ENCODE peak calls at places on chromosomes 5 and 9, in six cellular contexts. One of them, this sample, is unnamed.

GRCh38 chr9:14343236-14343947 is 29.5 kb upstream of the NFIB start:
- DNase-seq in neural crest cell: no peak
- DNase-seq in KG1: no peak
- DNase-seq in keratinocyte: no peak
- DNase-seq in RWPE1: no peak
- DNase-seq in NCI-H1105: peak; percentile 43
- DNase-seq in this sample: no peak

GRCh38 chr9:16784002-16784401 is 86.5 kb downstream of the BNC2 start:
- DNase-seq in RWPE1: no peak
- DNase-seq in NCI-H1105: peak; percentile 69
- DNase-seq in neural crest cell: no peak
- DNase-seq in KG1: no peak
- DNase-seq in keratinocyte: no peak
- DNase-seq in this sample: no peak

GRCh38 chr9:18638448-18639249 is 164.7 kb downstream of the ADAMTSL1 start:
- DNase-seq in RWPE1: no peak
- DNase-seq in keratinocyte: no peak
- DNase-seq in NCI-H1105: no peak
- DNase-seq in KG1: no peak
- DNase-seq in neural crest cell: no peak
- DNase-seq in this sample: no peak

GRCh38 chr9:105862002-105862401 is 167.7 kb downstream of the TMEM38B start:
- DNase-seq in neural crest cell: no peak
- DNase-seq in KG1: no peak
- DNase-seq in NCI-H1105: no peak
- DNase-seq in keratinocyte: no peak
- DNase-seq in RWPE1: no peak
- DNase-seq in this sample: no peak

GRCh38 chr5:113218906-113219517 is 215.8 kb downstream of the TSSK1B start:
- DNase-seq in keratinocyte: no peak
- DNase-seq in NCI-H1105: no peak
- DNase-seq in KG1: no peak
- DNase-seq in RWPE1: no peak
- DNase-seq in neural crest cell: no peak
- DNase-seq in this sample: no peak

GRCh38 chr9:35605336-35606137 is 475 bp downstream of the TESK1 start:
- DNase-seq in neural crest cell: peak; percentile 8
- DNase-seq in NCI-H1105: no peak
- DNase-seq in keratinocyte: no peak
- DNase-seq in RWPE1: peak; percentile 42
- DNase-seq in KG1: no peak
- DNase-seq in this sample: no peak

GRCh38 chr9:37953204-37953774 is 49.4 kb upstream of the SLC25A51 start:
- DNase-seq in neural crest cell: no peak
- DNase-seq in RWPE1: no peak
- DNase-seq in KG1: no peak
- DNase-seq in keratinocyte: no peak
- DNase-seq in NCI-H1105: no peak
- DNase-seq in this sample: no peak

GRCh38 chr5:151663617-151664322 is 22.9 kb downstream of the SPARC start:
- DNase-seq in neural crest cell: no peak
- DNase-seq in keratinocyte: no peak
- DNase-seq in KG1: no peak
- DNase-seq in NCI-H1105: no peak
- DNase-seq in RWPE1: no peak
- DNase-seq in this sample: no peak

GRCh38 chr5:66312291-66312690 is 168.2 kb downstream of the SREK1 start:
- DNase-seq in neural crest cell: no peak
- DNase-seq in NCI-H1105: no peak
- DNase-seq in KG1: no peak
- DNase-seq in RWPE1: no peak
- DNase-seq in keratinocyte: no peak
- DNase-seq in this sample: no peak

GRCh38 chr9:83403864-83404263 is 134.3 kb downstream of the FRMD3 start:
- DNase-seq in RWPE1: no peak
- DNase-seq in KG1: no peak
- DNase-seq in neural crest cell: no peak
- DNase-seq in keratinocyte: no peak
- DNase-seq in NCI-H1105: no peak
- DNase-seq in this sample: no peak

GRCh38 chr5:31957151-31957550 is 217.0 kb downstream of the GOLPH3 start:
- DNase-seq in RWPE1: no peak
- DNase-seq in keratinocyte: no peak
- DNase-seq in neural crest cell: no peak
- DNase-seq in NCI-H1105: no peak
- DNase-seq in KG1: no peak
- DNase-seq in this sample: no peak

GRCh38 chr5:139745121-139745799 is 50.3 kb upstream of the PSD2 start:
- DNase-seq in RWPE1: peak; percentile 60
- DNase-seq in neural crest cell: no peak
- DNase-seq in KG1: no peak
- DNase-seq in NCI-H1105: no peak
- DNase-seq in keratinocyte: no peak
- DNase-seq in this sample: peak; percentile 74

GRCh38 chr5:132962429-132962928 is 955 bp downstream of the AFF4 start:
- DNase-seq in RWPE1: peak; percentile 62
- DNase-seq in KG1: no peak
- DNase-seq in NCI-H1105: peak; percentile 2
- DNase-seq in neural crest cell: peak; percentile 20
- DNase-seq in keratinocyte: no peak
- DNase-seq in this sample: peak; percentile 55

GRCh38 chr9:23322392-23322791 is 503.6 kb downstream of the ELAVL2 start:
- DNase-seq in NCI-H1105: no peak
- DNase-seq in keratinocyte: no peak
- DNase-seq in neural crest cell: no peak
- DNase-seq in RWPE1: peak; percentile 1
- DNase-seq in KG1: no peak
- DNase-seq in this sample: peak; percentile 13

GRCh38 chr9:125376261-125377226 is 114.9 kb downstream of the GAPVD1 start:
- DNase-seq in RWPE1: no peak
- DNase-seq in neural crest cell: no peak
- DNase-seq in KG1: no peak
- DNase-seq in keratinocyte: no peak
- DNase-seq in NCI-H1105: no peak
- DNase-seq in this sample: no peak

GRCh38 chr9:32264171-32264862 is 120.1 kb upstream of the ACO1 start:
- DNase-seq in KG1: no peak
- DNase-seq in keratinocyte: no peak
- DNase-seq in NCI-H1105: no peak
- DNase-seq in RWPE1: no peak
- DNase-seq in neural crest cell: no peak
- DNase-seq in this sample: peak; percentile 36